ENCODE peak calls at places on chromosomes 12 and 14, in ten cellular contexts. A is RWPE1; Q is AG09319; W is NB4; F is CD4-positive, CD25-positive, alpha-beta regulatory T cell; V is amygdala; L is Calu3; I is NCI-H2081; B is activated T-helper 1 cell treated with anti-CD3 and anti-CD28 coated beads, Interleukin-2, amount 50 U/mL, for 16 hours; R is stimulated activated naive B cell treated with anti-CD40 and anti-IgM and Interleukin-4, amounts not matched to agents 10 μg/mL and 1 μg/mL and 100 μg/mL, for 72 hours. K is an unnamed sample.

GRCh38 chr12:123660328-123660727 is 10.6 kb upstream of the TCTN2 start:
- DNase-seq in L (no peak), F (no peak), A (peak), R (no peak), B (no peak), W (no peak), V (no peak), I (no peak), Q (peak), K (peak)

GRCh38 chr12:46667547-46667946 is 158.2 kb downstream of the SLC38A4 start:
- DNase-seq in F (no peak), W (no peak), R (no peak), A (no peak), Q (no peak), L (no peak), I (no peak), V (no peak), B (no peak), K (no peak)

GRCh38 chr12:71075743-71076142 is 82.1 kb downstream of the TSPAN8 start:
- DNase-seq in Q (no peak), F (no peak), R (no peak), L (no peak), B (no peak), I (no peak), W (no peak), V (no peak), A (no peak), K (no peak)

GRCh38 chr12:3746758-3747157 is 6.2 kb downstream of the CRACR2A start:
- DNase-seq in B (no peak), A (no peak), L (no peak), I (no peak), R (no peak), Q (no peak), W (no peak), V (no peak), F (no peak), K (no peak)

GRCh38 chr12:57416039-57416996 is 14.5 kb downstream of the R3HDM2 start:
- DNase-seq in W (peak), R (no peak), V (no peak), I (no peak), A (no peak), Q (no peak), F (no peak), L (no peak), B (no peak), K (no peak)

GRCh38 chr14:70671652-70672327 is 30.1 kb downstream of the TTC9 start:
- DNase-seq in I (no peak), V (no peak), R (no peak), W (no peak), A (no peak), B (no peak), Q (no peak), L (no peak), F (no peak), K (no peak)

GRCh38 chr12:122194804-122195203 is 8.7 kb upstream of the B3GNT4 start:
- DNase-seq in R (no peak), W (no peak), F (no peak), L (no peak), V (no peak), B (no peak), A (no peak), Q (no peak), I (no peak), K (no peak)

GRCh38 chr14:91038439-91038838 is 22.0 kb downstream of the RPS6KA5 start:
- DNase-seq in R (no peak), W (peak), L (no peak), Q (no peak), V (no peak), A (no peak), I (no peak), F (no peak), B (no peak), K (no peak)

GRCh38 chr14:55279384-55279783 is 8.2 kb downstream of the FBXO34 start:
- DNase-seq in F (no peak), W (no peak), Q (no peak), B (no peak), A (no peak), R (no peak), L (no peak), V (no peak), I (no peak), K (no peak)

GRCh38 chr12:117277875-117278274 is 83.6 kb downstream of the NOS1 start:
- DNase-seq in W (no peak), Q (no peak), F (no peak), I (no peak), L (no peak), R (no peak), B (no peak), A (no peak), V (no peak), K (no peak)

GRCh38 chr14:67999693-68000384 is 180.3 kb downstream of the RAD51B start:
- DNase-seq in V (no peak), W (no peak), L (no peak), A (peak), R (no peak), I (no peak), F (no peak), B (no peak), Q (no peak), K (peak)

GRCh38 chr14:29846339-29847129 is 81.1 kb downstream of the PRKD1 start:
- DNase-seq in L (no peak), A (no peak), I (no peak), V (no peak), R (no peak), Q (no peak), F (no peak), W (no peak), B (no peak), K (peak)

GRCh38 chr12:47910486-47910885 is 5.7 kb upstream of the VDR start:
- DNase-seq in I (no peak), L (no peak), A (no peak), W (no peak), Q (no peak), B (no peak), F (no peak), R (no peak), V (no peak), K (no peak)

GRCh38 chr12:121753844-121754264 is 39.6 kb downstream of the RHOF start:
- DNase-seq in W (no peak), B (no peak), F (no peak), I (no peak), R (no peak), Q (no peak), V (peak), A (no peak), L (no peak), K (no peak)

GRCh38 chr14:102544034-102544744 is 34.6 kb upstream of the ANKRD9 start:
- DNase-seq in A (no peak), I (no peak), L (no peak), V (no peak), Q (no peak), B (no peak), F (no peak), W (no peak), R (no peak), K (no peak)

GRCh38 chr12:132281021-132281420 is 48.4 kb downstream of the GALNT9 start:
- DNase-seq in L (no peak), W (no peak), F (no peak), A (no peak), Q (no peak), I (no peak), R (no peak), V (no peak), B (no peak), K (no peak)

GRCh38 chr12:109551108-109551507 is 22.2 kb downstream of the MMAB start:
- DNase-seq in B (no peak), R (no peak), A (no peak), L (no peak), F (no peak), V (no peak), Q (no peak), I (no peak), W (no peak), K (no peak)

GRCh38 chr12:106625976-106626375 is 43.2 kb downstream of the RFX4 start:
- DNase-seq in I (no peak), Q (no peak), V (no peak), F (no peak), R (no peak), W (no peak), L (peak), B (no peak), A (no peak), K (no peak)

K was measured in Caki2.